ENCODE peak calls at places on chromosome 1, in six cellular contexts. U is PC-3; R is left ventricle myocardium superior; N is GM10248; O is HAP-1; M is activated CD4-positive, alpha-beta T cell treated with anti-CD3 and anti-CD28 coated beads, Interleukin-2, amount 50 U/mL, for 1 hour. P is an unnamed sample.
A peak's percentile ranks its signal among the peaks of the same experiment; 100 is the strongest.

GRCh38 chr1:35452086-35452485 is 105.1 kb downstream of the KIAA0319L start:
- DNase-seq in O (no peak), M (no peak), R (peak; percentile 72), U (no peak), N (no peak), P (no peak)

GRCh38 chr1:59128784-59129227 is 168.1 kb upstream of the FGGY start:
- DNase-seq in U (peak; percentile 38), N (no peak), M (no peak), R (no peak), O (peak; percentile 60), P (no peak)

GRCh38 chr1:55147504-55147903 is 67.7 kb downstream of the USP24 start:
- DNase-seq in R (peak; percentile 31), O (no peak), M (no peak), U (no peak), N (no peak), P (no peak)

GRCh38 chr1:118989878-118990378 is 1.8 kb upstream of the TBX15 start:
- DNase-seq in U (no peak), O (no peak), N (no peak), M (no peak), R (no peak), P (no peak)

GRCh38 chr1:244381887-244382565 is 69.7 kb downstream of the ADSS2 start:
- DNase-seq in R (no peak), N (no peak), O (no peak), U (peak; percentile 36), M (no peak), P (no peak)

GRCh38 chr1:24119859-24120756 is 8.2 kb upstream of the MYOM3 start:
- DNase-seq in N (no peak), M (no peak), O (no peak), U (peak; percentile 10), R (peak; percentile 72), P (no peak)

GRCh38 chr1:116737020-116737854 is 17.0 kb upstream of the CD2 start:
- DNase-seq in M (peak; percentile 73), N (peak; percentile 75), R (peak; percentile 63), U (peak; percentile 68), O (peak; percentile 59), P (peak; percentile 49)

GRCh38 chr1:225426395-225427248 is 1.2 kb downstream of the LBR start:
- DNase-seq in R (peak; percentile 53), O (peak; percentile 30), M (peak; percentile 19), U (peak; percentile 39), N (peak; percentile 31), P (no peak)

GRCh38 chr1:93703649-93704048 is 22.0 kb upstream of the BCAR3 start:
- DNase-seq in R (no peak), M (no peak), U (peak; percentile 83), O (no peak), N (no peak), P (no peak)

GRCh38 chr1:223031690-223032601 is 111.1 kb downstream of the TLR5 start:
- DNase-seq in O (no peak), N (no peak), R (peak; percentile 50), M (no peak), U (peak; percentile 50), P (no peak)

GRCh38 chr1:8938232-8939117 is 7.2 kb upstream of the CA6 start:
- DNase-seq in R (no peak), U (no peak), O (peak; percentile 68), M (no peak), N (no peak), P (no peak)

GRCh38 chr1:36248250-36248894 is 24.1 kb downstream of the THRAP3 start:
- DNase-seq in O (no peak), R (peak; percentile 47), M (no peak), U (peak; percentile 76), N (no peak), P (no peak)

GRCh38 chr1:99652881-99653281 is 7.0 kb downstream of the PALMD start:
- DNase-seq in O (no peak), U (no peak), N (no peak), M (no peak), R (no peak), P (no peak)

GRCh38 chr1:239586128-239586527 is 199.8 kb downstream of the CHRM3 start:
- DNase-seq in U (no peak), M (no peak), R (no peak), N (no peak), O (no peak), P (no peak)

GRCh38 chr1:210010161-210010560 is 72.1 kb downstream of the SYT14 start:
- DNase-seq in R (no peak), O (no peak), M (no peak), U (no peak), N (no peak), P (no peak)

GRCh38 chr1:240190881-240191385 is 99.2 kb downstream of the FMN2 start:
- DNase-seq in U (peak; percentile 88), O (peak; percentile 59), M (no peak), N (no peak), R (no peak), P (no peak)

GRCh38 chr1:25527946-25528595 is 15.3 kb upstream of the LDLRAP1 start:
- DNase-seq in O (no peak), M (no peak), N (no peak), R (no peak), U (no peak), P (no peak)

GRCh38 chr1:53081384-53082066 is 19.5 kb downstream of the PODN start:
- DNase-seq in N (no peak), U (no peak), M (no peak), O (no peak), R (peak; percentile 12), P (no peak)

GRCh38 chr1:61278966-61279365 is 196.6 kb downstream of the NFIA start:
- DNase-seq in O (no peak), N (no peak), R (no peak), M (no peak), U (no peak), P (no peak)

GRCh38 chr1:217076902-217077301 is 353.7 kb upstream of the ESRRG start:
- DNase-seq in M (no peak), R (no peak), N (no peak), O (peak; percentile 19), U (peak; percentile 34), P (no peak)

GRCh38 chr1:33955101-33955500 is 91.2 kb downstream of the HMGB4 start:
- DNase-seq in N (no peak), U (no peak), R (no peak), O (no peak), M (no peak), P (no peak)

GRCh38 chr1:25695066-25695990 is 78.7 kb downstream of the MAN1C1 start:
- DNase-seq in N (peak; percentile 5), R (peak; percentile 88), O (peak; percentile 5), M (no peak), U (no peak), P (no peak)

GRCh38 chr1:11858968-11859871 is 475 bp upstream of the NPPB start:
- DNase-seq in N (peak; percentile 83), R (peak; percentile 83), O (peak; percentile 39), U (peak; percentile 51), M (peak; percentile 74), P (peak; percentile 46)

GRCh38 chr1:243962541-243962940 is 88.5 kb upstream of the ZBTB18 start:
- DNase-seq in O (no peak), M (no peak), R (no peak), U (no peak), N (no peak), P (no peak)

GRCh38 chr1:9200441-9200840 is 34.1 kb upstream of the H6PD start:
- DNase-seq in M (no peak), N (no peak), R (no peak), U (no peak), O (no peak), P (no peak)

GRCh38 chr1:232456720-232457119 is 173.2 kb downstream of the SIPA1L2 start:
- DNase-seq in M (no peak), O (peak; percentile 62), U (no peak), N (no peak), R (no peak), P (no peak)

GRCh38 chr1:109361649-109362048 is 36.1 kb downstream of the SORT1 start:
- DNase-seq in M (no peak), R (no peak), O (no peak), U (peak; percentile 65), N (no peak), P (no peak)

GRCh38 chr1:90782046-90782445 is 64.9 kb upstream of the BARHL2 start:
- DNase-seq in O (no peak), M (no peak), N (no peak), U (no peak), R (no peak), P (no peak)

GRCh38 chr1:243475966-243476365 is 220.1 kb downstream of the SDCCAG8 start:
- DNase-seq in U (peak; percentile 16), M (no peak), R (no peak), O (peak; percentile 57), N (no peak), P (no peak)

GRCh38 chr1:218394989-218395388 is 49.9 kb downstream of the TGFB2 start:
- DNase-seq in M (no peak), O (no peak), R (no peak), N (no peak), U (no peak), P (no peak)

GRCh38 chr1:35569956-35570355 is 3.2 kb upstream of the TFAP2E start:
- DNase-seq in O (no peak), U (peak; percentile 44), R (no peak), M (no peak), N (no peak), P (no peak)

GRCh38 chr1:21271550-21271949 is 18.7 kb downstream of the ECE1 start:
- DNase-seq in U (no peak), R (no peak), O (no peak), M (no peak), N (no peak), P (no peak)

GRCh38 chr1:211783897-211784296 is 46.7 kb downstream of the LPGAT1 start:
- DNase-seq in U (no peak), O (no peak), R (no peak), N (no peak), M (no peak), P (no peak)

GRCh38 chr1:27646676-27647075 is 11.7 kb upstream of the FGR start:
- DNase-seq in O (no peak), U (no peak), M (no peak), N (no peak), R (peak; percentile 55), P (no peak)

GRCh38 chr1:55234016-55234415 is 18.9 kb upstream of the USP24 start:
- DNase-seq in O (no peak), R (no peak), U (peak; percentile 37), M (no peak), N (no peak), P (no peak)

GRCh38 chr1:232302376-232303049 is 327.4 kb downstream of the SIPA1L2 start:
- DNase-seq in U (no peak), O (no peak), M (no peak), N (no peak), R (no peak), P (no peak)

GRCh38 chr1:1574721-1575537 is at the start of gene SSU72:
- DNase-seq in M (peak; percentile 93), N (peak; percentile 98), U (peak; percentile 98), O (peak; percentile 81), R (peak; percentile 97), P (peak; percentile 86)

GRCh38 chr1:39895096-39895495 is 6.6 kb downstream of the MYCL start:
- DNase-seq in M (no peak), R (no peak), N (no peak), O (no peak), U (no peak), P (no peak)